ENCODE peak calls at places on chromosome 14, in ten cellular contexts. W is GM23248; F is psoas muscle; Y is fibroblast of lung; M is stimulated activated CD8-positive, alpha-beta memory T cell treated with anti-CD3 and anti-CD28 coated beads, Interleukin-4, amount 100 ng/mL, for 1 hour; A is lower lobe of right lung; H is Caco-2; Q is bronchial epithelial cell; S is iris pigment epithelial cell; V is glutamatergic neuron. R is an unnamed sample.

GRCh38 chr14:100737526-100737925 is 10.8 kb downstream of the DLK1 start:
- DNase-seq in Y (no peak), M (no peak), S (no peak), W (no peak), A (no peak), V (no peak), H (peak), Q (no peak), F (no peak), R (no peak)

GRCh38 chr14:106844608-106845285 is 1318.4 kb downstream of the TMEM121 start:
- DNase-seq in Q (no peak), V (no peak), W (no peak), F (peak), H (peak), Y (no peak), S (no peak), M (no peak), A (peak), R (no peak)

GRCh38 chr14:87896393-87897380 is 96.3 kb downstream of the GALC start:
- DNase-seq in W (peak), H (no peak), S (peak), V (no peak), Q (peak), F (no peak), Y (peak), A (no peak), M (no peak), R (peak)

GRCh38 chr14:57493467-57494181 is at the start of gene CCDC198:
- DNase-seq in A (no peak), H (no peak), Y (peak), V (no peak), W (peak), S (no peak), F (no peak), M (no peak), Q (no peak), R (peak)

GRCh38 chr14:41120400-41120799 is 486.3 kb upstream of the LRFN5 start:
- DNase-seq in M (no peak), H (no peak), F (no peak), S (no peak), V (no peak), Y (no peak), A (no peak), W (no peak), Q (no peak), R (no peak)

GRCh38 chr14:34660796-34661195 is 30.8 kb upstream of the SNX6 start:
- DNase-seq in S (no peak), A (no peak), F (no peak), Y (no peak), H (no peak), Q (no peak), M (no peak), W (no peak), V (no peak), R (no peak)

GRCh38 chr14:60266021-60266937 is 17.3 kb downstream of the PPM1A start:
- DNase-seq in W (peak), S (peak), H (no peak), M (no peak), A (no peak), Y (no peak), F (no peak), V (peak), Q (peak), R (peak)

GRCh38 chr14:89180546-89180945 is 236.5 kb downstream of the FOXN3 start:
- DNase-seq in V (no peak), M (no peak), H (no peak), S (no peak), W (no peak), Y (no peak), A (no peak), F (no peak), Q (no peak), R (no peak)

GRCh38 chr14:64838656-64839055 is 41.1 kb downstream of the SPTB start:
- DNase-seq in M (no peak), W (no peak), V (no peak), S (no peak), H (no peak), Y (no peak), F (no peak), A (no peak), Q (peak), R (no peak)

GRCh38 chr14:21024668-21025373 is at the start of gene NDRG2:
- DNase-seq in H (peak), F (peak), Q (no peak), A (peak), M (peak), S (peak), Y (peak), V (peak), W (peak), R (peak)